ENCODE peak calls at places on chromosomes 12 and 14, in five cellular contexts. One of them, this sample, is unnamed.

GRCh38 chr14:73022051-73022450 is 4.9 kb downstream of the ZFYVE1 start:
- DNase-seq in Peyer's patch: no peak
- DNase-seq in endodermal cell: no peak
- DNase-seq in tibial artery: no peak
- DNase-seq in bronchial epithelial cell: no peak
- DNase-seq in this sample: no peak

GRCh38 chr12:66107451-66107915 is 23.1 kb downstream of the LLPH start:
- DNase-seq in Peyer's patch: peak; percentile 36
- DNase-seq in endodermal cell: peak; percentile 89
- DNase-seq in tibial artery: peak; percentile 64
- DNase-seq in bronchial epithelial cell: peak; percentile 93
- DNase-seq in this sample: no peak

GRCh38 chr14:93537962-93538361 is 107.2 kb downstream of the UNC79 start:
- DNase-seq in Peyer's patch: no peak
- DNase-seq in endodermal cell: peak; percentile 55
- DNase-seq in tibial artery: no peak
- DNase-seq in bronchial epithelial cell: no peak
- DNase-seq in this sample: no peak

GRCh38 chr14:56211124-56211523 is 92.9 kb downstream of the PELI2 start:
- DNase-seq in Peyer's patch: no peak
- DNase-seq in endodermal cell: no peak
- DNase-seq in tibial artery: no peak
- DNase-seq in bronchial epithelial cell: no peak
- DNase-seq in this sample: no peak

GRCh38 chr14:88765130-88765529 is 27.6 kb downstream of the EML5 start:
- DNase-seq in Peyer's patch: no peak
- DNase-seq in endodermal cell: no peak
- DNase-seq in tibial artery: no peak
- DNase-seq in bronchial epithelial cell: peak; percentile 16
- DNase-seq in this sample: no peak

GRCh38 chr14:33891700-33892099 is 59.2 kb downstream of the EGLN3 start:
- DNase-seq in Peyer's patch: no peak
- DNase-seq in endodermal cell: no peak
- DNase-seq in tibial artery: no peak
- DNase-seq in bronchial epithelial cell: no peak
- DNase-seq in this sample: no peak

GRCh38 chr12:48972213-48973021 is 882 bp upstream of the WNT10B start:
- DNase-seq in Peyer's patch: no peak
- DNase-seq in endodermal cell: peak; percentile 72
- DNase-seq in tibial artery: no peak
- DNase-seq in bronchial epithelial cell: no peak
- DNase-seq in this sample: no peak

GRCh38 chr12:109497675-109498074 is 20.2 kb downstream of the UBE3B start:
- DNase-seq in Peyer's patch: no peak
- DNase-seq in endodermal cell: no peak
- DNase-seq in tibial artery: no peak
- DNase-seq in bronchial epithelial cell: peak; percentile 95
- DNase-seq in this sample: no peak

GRCh38 chr12:56377310-56377988 is 14.8 kb upstream of the APOF start:
- DNase-seq in Peyer's patch: no peak
- DNase-seq in endodermal cell: peak; percentile 67
- DNase-seq in tibial artery: no peak
- DNase-seq in bronchial epithelial cell: peak; percentile 76
- DNase-seq in this sample: no peak

GRCh38 chr14:101035466-101036225 is 132.1 kb upstream of the RTL1 start:
- DNase-seq in Peyer's patch: no peak
- DNase-seq in endodermal cell: peak; percentile 21
- DNase-seq in tibial artery: no peak
- DNase-seq in bronchial epithelial cell: no peak
- DNase-seq in this sample: no peak

GRCh38 chr14:38261620-38262019 is 5.7 kb upstream of the CLEC14A start:
- DNase-seq in Peyer's patch: no peak
- DNase-seq in endodermal cell: no peak
- DNase-seq in tibial artery: no peak
- DNase-seq in bronchial epithelial cell: no peak
- DNase-seq in this sample: no peak

GRCh38 chr14:91996951-91997371 is 42.9 kb downstream of the TRIP11 start:
- DNase-seq in Peyer's patch: no peak
- DNase-seq in endodermal cell: no peak
- DNase-seq in tibial artery: no peak
- DNase-seq in bronchial epithelial cell: peak; percentile 81
- DNase-seq in this sample: no peak

GRCh38 chr12:85441740-85442139 is 161.7 kb downstream of the ALX1 start:
- DNase-seq in Peyer's patch: no peak
- DNase-seq in endodermal cell: no peak
- DNase-seq in tibial artery: no peak
- DNase-seq in bronchial epithelial cell: peak; percentile 9
- DNase-seq in this sample: no peak

GRCh38 chr14:100025111-100025510 is 40.1 kb upstream of the EVL start:
- DNase-seq in Peyer's patch: no peak
- DNase-seq in endodermal cell: peak; percentile 84
- DNase-seq in tibial artery: no peak
- DNase-seq in bronchial epithelial cell: peak; percentile 47
- DNase-seq in this sample: peak; percentile 55

GRCh38 chr12:103560604-103561101 is 26.4 kb upstream of the STAB2 start:
- DNase-seq in Peyer's patch: no peak
- DNase-seq in endodermal cell: no peak
- DNase-seq in tibial artery: peak; percentile 36
- DNase-seq in bronchial epithelial cell: peak; percentile 100
- DNase-seq in this sample: no peak

GRCh38 chr14:77498120-77498979 is at the start of gene ISM2:
- DNase-seq in Peyer's patch: peak; percentile 17
- DNase-seq in endodermal cell: peak; percentile 84
- DNase-seq in tibial artery: no peak
- DNase-seq in bronchial epithelial cell: no peak
- DNase-seq in this sample: peak; percentile 51

GRCh38 chr14:58637040-58637390 is 747 bp upstream of the DACT1 start:
- DNase-seq in Peyer's patch: no peak
- DNase-seq in endodermal cell: no peak
- DNase-seq in tibial artery: peak; percentile 65
- DNase-seq in bronchial epithelial cell: peak; percentile 70
- DNase-seq in this sample: no peak

GRCh38 chr12:103373088-103373523 is 122.7 kb downstream of the C12orf42 start:
- DNase-seq in Peyer's patch: no peak
- DNase-seq in endodermal cell: no peak
- DNase-seq in tibial artery: no peak
- DNase-seq in bronchial epithelial cell: no peak
- DNase-seq in this sample: peak; percentile 49

GRCh38 chr14:92471919-92472318 is 41.7 kb upstream of the RIN3 start:
- DNase-seq in Peyer's patch: no peak
- DNase-seq in endodermal cell: peak; percentile 78
- DNase-seq in tibial artery: no peak
- DNase-seq in bronchial epithelial cell: peak; percentile 84
- DNase-seq in this sample: no peak

GRCh38 chr14:105894125-105894977 is 368.0 kb downstream of the TMEM121 start:
- DNase-seq in Peyer's patch: no peak
- DNase-seq in endodermal cell: peak; percentile 8
- DNase-seq in tibial artery: peak; percentile 2
- DNase-seq in bronchial epithelial cell: no peak
- DNase-seq in this sample: peak; percentile 21

GRCh38 chr12:57700317-57700716 is 6.4 kb downstream of the OS9 start:
- DNase-seq in Peyer's patch: no peak
- DNase-seq in endodermal cell: no peak
- DNase-seq in tibial artery: no peak
- DNase-seq in bronchial epithelial cell: no peak
- DNase-seq in this sample: no peak

GRCh38 chr14:50603565-50603964 is 43.6 kb downstream of the ATL1 start:
- DNase-seq in Peyer's patch: no peak
- DNase-seq in endodermal cell: no peak
- DNase-seq in tibial artery: no peak
- DNase-seq in bronchial epithelial cell: peak; percentile 31
- DNase-seq in this sample: no peak

GRCh38 chr12:122856999-122857671 is 21.9 kb downstream of the HIP1R start:
- DNase-seq in Peyer's patch: no peak
- DNase-seq in endodermal cell: peak; percentile 46
- DNase-seq in tibial artery: no peak
- DNase-seq in bronchial epithelial cell: no peak
- DNase-seq in this sample: no peak

GRCh38 chr14:49853572-49854375 is 1.2 kb upstream of the NEMF start:
- DNase-seq in Peyer's patch: peak; percentile 73
- DNase-seq in endodermal cell: peak; percentile 92
- DNase-seq in tibial artery: peak; percentile 65
- DNase-seq in bronchial epithelial cell: peak; percentile 75
- DNase-seq in this sample: peak; percentile 77

GRCh38 chr12:76777765-76778216 is 13.9 kb downstream of the ZDHHC17 start:
- DNase-seq in Peyer's patch: peak; percentile 42
- DNase-seq in endodermal cell: no peak
- DNase-seq in tibial artery: no peak
- DNase-seq in bronchial epithelial cell: no peak
- DNase-seq in this sample: no peak

GRCh38 chr12:48028541-48029400 is 24.5 kb upstream of the COL2A1 start:
- DNase-seq in Peyer's patch: no peak
- DNase-seq in endodermal cell: no peak
- DNase-seq in tibial artery: no peak
- DNase-seq in bronchial epithelial cell: no peak
- DNase-seq in this sample: no peak

GRCh38 chr14:92470215-92470614 is 43.4 kb upstream of the RIN3 start:
- DNase-seq in Peyer's patch: no peak
- DNase-seq in endodermal cell: no peak
- DNase-seq in tibial artery: no peak
- DNase-seq in bronchial epithelial cell: peak; percentile 81
- DNase-seq in this sample: no peak

GRCh38 chr14:68633131-68633991 is 159.5 kb downstream of the ZFP36L1 start:
- DNase-seq in Peyer's patch: peak; percentile 16
- DNase-seq in endodermal cell: peak; percentile 30
- DNase-seq in tibial artery: no peak
- DNase-seq in bronchial epithelial cell: no peak
- DNase-seq in this sample: no peak

GRCh38 chr14:94051115-94051514 is 25.0 kb downstream of the OTUB2 start:
- DNase-seq in Peyer's patch: no peak
- DNase-seq in endodermal cell: peak; percentile 78
- DNase-seq in tibial artery: no peak
- DNase-seq in bronchial epithelial cell: peak; percentile 31
- DNase-seq in this sample: no peak

GRCh38 chr12:107661830-107662229 is 23.8 kb upstream of the PWP1 start:
- DNase-seq in Peyer's patch: no peak
- DNase-seq in endodermal cell: no peak
- DNase-seq in tibial artery: no peak
- DNase-seq in bronchial epithelial cell: no peak
- DNase-seq in this sample: no peak

GRCh38 chr12:32549675-32550079 is 129.4 kb upstream of the DNM1L start:
- DNase-seq in Peyer's patch: no peak
- DNase-seq in endodermal cell: peak; percentile 48
- DNase-seq in tibial artery: peak; percentile 30
- DNase-seq in bronchial epithelial cell: no peak
- DNase-seq in this sample: no peak

GRCh38 chr12:121519227-121519626 is 61.6 kb downstream of the KDM2B start:
- DNase-seq in Peyer's patch: no peak
- DNase-seq in endodermal cell: no peak
- DNase-seq in tibial artery: no peak
- DNase-seq in bronchial epithelial cell: no peak
- DNase-seq in this sample: no peak
- H3K36me3 ChIP-seq in Peyer's patch: no peaks in the 10 kb centered on the region
- H3K36me3 ChIP-seq in endodermal cell: peaks cover 37% of the 10 kb centered on the region
- H3K36me3 ChIP-seq in tibial artery: peaks cover 36% of the 10 kb centered on the region
- H3K36me3 ChIP-seq in bronchial epithelial cell: no peaks in the 10 kb centered on the region
- H3K36me3 ChIP-seq in this sample: peaks cover 17% of the 10 kb centered on the region

DNA sequence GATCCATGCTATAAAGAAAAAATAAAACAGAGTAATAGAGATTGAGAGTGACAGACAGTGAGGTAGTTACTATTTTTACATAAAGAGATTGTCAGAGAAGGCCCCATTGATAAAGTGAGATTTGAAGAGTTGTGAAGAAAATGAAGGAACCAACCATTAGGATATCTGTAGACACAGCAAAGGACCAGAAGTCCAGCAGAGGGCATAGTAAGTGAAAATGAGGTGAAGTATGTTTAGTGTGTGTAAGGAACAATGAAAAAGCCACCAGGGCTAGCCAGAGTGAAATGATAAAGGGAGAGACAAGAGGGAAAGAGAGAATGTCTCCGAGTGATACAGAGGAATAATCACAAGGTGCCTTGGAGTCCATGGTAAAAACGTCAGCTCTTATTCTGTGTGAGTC is 411.0 kb downstream of the NELL2 start:
- DNase-seq in Peyer's patch: no peak
- DNase-seq in endodermal cell: no peak
- DNase-seq in tibial artery: no peak
- DNase-seq in bronchial epithelial cell: no peak
- DNase-seq in this sample: no peak
- TF ChIP-seq CTCF in Peyer's patch: no peak
- TF ChIP-seq CTCF in endodermal cell: peak; percentile 59
- TF ChIP-seq CTCF in tibial artery: no peak
- TF ChIP-seq CTCF in bronchial epithelial cell: no peak
- TF ChIP-seq CTCF in this sample: no peak

GRCh38 chr12:51837286-51837685 is 11.2 kb downstream of the FIGNL2 start:
- DNase-seq in Peyer's patch: no peak
- DNase-seq in endodermal cell: peak; percentile 58
- DNase-seq in tibial artery: no peak
- DNase-seq in bronchial epithelial cell: no peak
- DNase-seq in this sample: no peak

GRCh38 chr12:51836833-51837184 is 11.7 kb downstream of the FIGNL2 start:
- DNase-seq in Peyer's patch: no peak
- DNase-seq in endodermal cell: peak; percentile 49
- DNase-seq in tibial artery: no peak
- DNase-seq in bronchial epithelial cell: no peak
- DNase-seq in this sample: no peak

GRCh38 chr12:51834411-51834810 is 14.1 kb downstream of the FIGNL2 start:
- DNase-seq in Peyer's patch: no peak
- DNase-seq in endodermal cell: no peak
- DNase-seq in tibial artery: no peak
- DNase-seq in bronchial epithelial cell: no peak
- DNase-seq in this sample: no peak

GRCh38 chr12:51838036-51838435 is 10.5 kb downstream of the FIGNL2 start:
- DNase-seq in Peyer's patch: no peak
- DNase-seq in endodermal cell: peak; percentile 71
- DNase-seq in tibial artery: no peak
- DNase-seq in bronchial epithelial cell: no peak
- DNase-seq in this sample: no peak

GRCh38 chr12:51836012-51836832 is 12.3 kb downstream of the FIGNL2 start:
- DNase-seq in Peyer's patch: no peak
- DNase-seq in endodermal cell: peak; percentile 83
- DNase-seq in tibial artery: no peak
- DNase-seq in bronchial epithelial cell: peak; percentile 40
- DNase-seq in this sample: no peak
- H3K27me3 ChIP-seq in Peyer's patch: no peaks in the 10 kb centered on the region
- H3K27me3 ChIP-seq in endodermal cell: no peaks in the 10 kb centered on the region
- H3K27me3 ChIP-seq in tibial artery: no peaks in the 10 kb centered on the region
- H3K27me3 ChIP-seq in bronchial epithelial cell: peaks cover 16% of the 10 kb centered on the region
- H3K27me3 ChIP-seq in this sample: peaks cover 16% of the 10 kb centered on the region

GRCh38 chr12:82619644-82620043 is 67.1 kb upstream of the TMTC2 start:
- DNase-seq in Peyer's patch: no peak
- DNase-seq in endodermal cell: no peak
- DNase-seq in tibial artery: no peak
- DNase-seq in bronchial epithelial cell: no peak
- DNase-seq in this sample: no peak
- H3K36me3 ChIP-seq in Peyer's patch: no peaks in the 10 kb centered on the region
- H3K36me3 ChIP-seq in endodermal cell: no peaks in the 10 kb centered on the region
- H3K36me3 ChIP-seq in tibial artery: no peaks in the 10 kb centered on the region
- H3K36me3 ChIP-seq in bronchial epithelial cell: no peaks in the 10 kb centered on the region
- H3K36me3 ChIP-seq in this sample: no peaks in the 10 kb centered on the region

This sample was measured in lower lobe of right lung.